ENCODE peak calls at places on chromosomes 7 and 10, in eight cellular contexts. S, B, J, C, G, L, M and Q are unnamed samples.
A peak's percentile ranks its signal among the peaks of the same experiment; 100 is the strongest.

GRCh38 chr7:121501566-121501965 is 105.5 kb upstream of the FAM3C start:
- DNase-seq in S (no peak), B (no peak), J (no peak), C (no peak), G (no peak), L (no peak), M (no peak), Q (no peak)

GRCh38 chr10:46544989-46545791 is 11.3 kb downstream of the GPRIN2 start:
- DNase-seq in S (peak; percentile 24), B (peak; percentile 77), J (no peak), C (peak; percentile 4), G (peak; percentile 74), L (no peak), M (peak; percentile 47), Q (peak; percentile 12)

GRCh38 chr10:58963723-58964124 is 212.7 kb upstream of the PHYHIPL start:
- DNase-seq in S (no peak), B (no peak), J (no peak), C (no peak), G (no peak), L (no peak), M (no peak), Q (no peak)

GRCh38 chr7:77537136-77537594 is at the start of gene PTPN12:
- DNase-seq in S (no peak), B (peak; percentile 88), J (no peak), C (no peak), G (no peak), L (peak; percentile 84), M (no peak), Q (peak; percentile 66)

GRCh38 chr10:98611432-98611831 is 164.7 kb upstream of the HPS1 start:
- DNase-seq in S (no peak), B (no peak), J (no peak), C (no peak), G (no peak), L (no peak), M (no peak), Q (no peak)

GRCh38 chr10:117145019-117145418 is 6.9 kb upstream of the VAX1 start:
- DNase-seq in S (no peak), B (no peak), J (no peak), C (no peak), G (no peak), L (no peak), M (no peak), Q (no peak)

GRCh38 chr7:129825005-129825553 is 127.7 kb downstream of the UBE2H start:
- DNase-seq in S (peak; percentile 77), B (peak; percentile 84), J (no peak), C (peak; percentile 60), G (peak; percentile 92), L (peak; percentile 69), M (peak; percentile 63), Q (peak; percentile 72)

GRCh38 chr7:143279186-143280098 is 5.3 kb upstream of the TMEM139 start:
- DNase-seq in S (no peak), B (no peak), J (peak; percentile 68), C (no peak), G (peak; percentile 49), L (no peak), M (no peak), Q (no peak)

GRCh38 chr7:55147736-55148135 is 128.9 kb downstream of the EGFR start:
- DNase-seq in S (no peak), B (no peak), J (no peak), C (no peak), G (no peak), L (no peak), M (no peak), Q (no peak)

DNA sequence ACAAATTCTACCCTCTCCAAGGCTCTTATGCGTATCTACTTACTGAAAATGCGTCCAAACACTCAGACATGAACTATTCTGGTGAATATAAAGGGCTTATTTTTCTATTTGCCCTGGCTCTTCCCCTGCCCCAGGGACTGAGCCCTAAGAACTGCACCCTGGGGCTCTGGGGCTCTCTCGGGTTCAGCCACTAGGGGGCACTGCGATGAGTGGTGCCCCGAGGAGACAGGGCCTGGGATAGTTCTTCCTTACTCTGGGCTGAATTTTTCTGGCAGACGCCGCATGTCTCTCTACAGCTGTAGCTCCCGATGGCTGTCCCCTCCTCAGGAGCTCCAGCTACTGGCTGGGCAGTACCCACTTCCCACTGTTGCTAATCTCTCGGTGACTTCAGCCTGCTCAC is 30.8 kb upstream of the GSDME start:
- DNase-seq in S (no peak), B (no peak), J (no peak), C (no peak), G (no peak), L (no peak), M (no peak), Q (no peak)
- TF ChIP-seq CTCF in S (no peak), B (peak; percentile 8), J (no peak), C (peak; percentile 40), G (peak; percentile 73), L (peak; percentile 35), M (no peak), Q (no peak)

GRCh38 chr7:101138149-101138870 is 11.4 kb downstream of the SERPINE1 start:
- DNase-seq in S (peak; percentile 81), B (peak; percentile 86), J (peak; percentile 98), C (peak; percentile 88), G (peak; percentile 89), L (peak; percentile 62), M (peak; percentile 94), Q (peak; percentile 57)
- H3K4me3 ChIP-seq in S (no peak overlapping the region), B (no peak overlapping the region), J (no peak overlapping the region), C (peak overlapping the region; percentile 28), G (peak overlapping the region; percentile 11), L (no peak overlapping the region), M (no peak overlapping the region), Q (no peak overlapping the region)

GRCh38 chr7:109154748-109155147 is 585.1 kb downstream of the DNAJB9 start:
- DNase-seq in S (no peak), B (no peak), J (no peak), C (no peak), G (no peak), L (no peak), M (no peak), Q (no peak)
- H3K36me3 ChIP-seq in S (no peaks in the 10 kb centered on the region), B (no peaks in the 10 kb centered on the region), J (no peaks in the 10 kb centered on the region), C (no peaks in the 10 kb centered on the region), G (no peaks in the 10 kb centered on the region), L (no peaks in the 10 kb centered on the region), M (no peaks in the 10 kb centered on the region), Q (no peaks in the 10 kb centered on the region)

DNA sequence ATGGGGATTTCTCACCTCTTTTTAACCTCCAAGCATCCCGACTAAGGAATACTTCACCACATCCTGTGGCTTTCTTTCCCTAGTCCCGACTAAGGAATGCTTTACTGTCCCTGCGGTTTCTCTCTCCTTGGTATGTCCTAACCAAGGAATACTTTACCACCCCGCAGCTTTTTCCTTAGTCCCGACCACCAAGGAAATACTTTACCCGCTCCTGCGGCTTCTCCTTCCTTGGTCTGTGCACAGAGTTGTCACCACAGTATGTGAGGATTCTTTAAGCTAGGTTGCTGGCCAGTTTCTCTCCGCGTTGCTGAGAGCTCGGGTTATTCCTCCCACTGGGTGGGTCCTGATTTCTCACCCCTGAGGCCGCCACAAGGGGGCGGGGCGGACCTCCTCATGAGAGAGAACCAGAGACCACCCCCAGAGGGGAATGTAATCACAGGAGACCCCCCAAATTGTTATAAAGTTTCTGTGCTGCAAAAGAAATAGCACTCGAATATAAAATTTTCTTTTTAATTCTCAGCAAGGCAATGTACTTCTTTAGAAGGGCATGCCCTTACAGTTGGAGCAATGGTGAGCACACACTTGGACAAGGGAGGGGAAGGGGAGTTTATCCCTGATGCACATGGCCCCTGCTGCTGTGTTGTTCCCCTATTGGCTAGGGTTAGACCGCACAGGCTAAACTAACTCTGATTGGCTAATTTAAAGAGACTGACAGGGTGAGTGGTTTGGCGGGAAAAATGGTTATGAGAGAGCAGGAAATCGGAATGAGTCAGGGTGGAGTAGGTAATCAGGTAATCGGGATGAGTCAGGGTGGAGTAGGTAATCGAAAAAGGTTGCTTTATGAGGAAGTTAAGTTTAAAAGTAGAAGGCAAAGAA is 12.8 kb downstream of the SUGCT start:
- DNase-seq in S (no peak), B (no peak), J (no peak), C (no peak), G (no peak), L (no peak), M (no peak), Q (no peak)
- TF ChIP-seq CTCF in S (no peak), B (no peak), J (no peak), C (no peak), G (no peak), L (no peak), M (no peak), Q (no peak)

GRCh38 chr7:192035-192649 is at the start of gene FAM20C:
- DNase-seq in S (peak; percentile 79), B (peak; percentile 90), J (peak; percentile 79), C (peak; percentile 90), G (peak; percentile 83), L (peak; percentile 94), M (peak; percentile 87), Q (peak; percentile 82)
- H3K4me3 ChIP-seq in S (peak within 1 kb of the TSS; percentile 71), B (peak within 1 kb of the TSS; percentile 82), J (peak within 1 kb of the TSS; percentile 78), C (peak within 1 kb of the TSS; percentile 84), G (peak within 1 kb of the TSS; percentile 59), L (peak within 1 kb of the TSS; percentile 66), M (peak within 1 kb of the TSS; percentile 41), Q (peak within 1 kb of the TSS; percentile 74)

GRCh38 chr7:134452991-134453473 is 5.9 kb downstream of the AKR1B1 start:
- DNase-seq in S (no peak), B (no peak), J (no peak), C (no peak), G (no peak), L (no peak), M (no peak), Q (no peak)

GRCh38 chr7:134453526-134453925 is 5.4 kb downstream of the AKR1B1 start:
- DNase-seq in S (no peak), B (no peak), J (no peak), C (no peak), G (no peak), L (no peak), M (no peak), Q (no peak)

GRCh38 chr7:134451656-134452055 is 7.2 kb downstream of the AKR1B1 start:
- DNase-seq in S (no peak), B (no peak), J (no peak), C (no peak), G (no peak), L (peak; percentile 57), M (no peak), Q (no peak)

GRCh38 chr7:134452419-134452827 is 6.5 kb downstream of the AKR1B1 start:
- DNase-seq in S (no peak), B (no peak), J (no peak), C (no peak), G (no peak), L (no peak), M (no peak), Q (no peak)

DNA sequence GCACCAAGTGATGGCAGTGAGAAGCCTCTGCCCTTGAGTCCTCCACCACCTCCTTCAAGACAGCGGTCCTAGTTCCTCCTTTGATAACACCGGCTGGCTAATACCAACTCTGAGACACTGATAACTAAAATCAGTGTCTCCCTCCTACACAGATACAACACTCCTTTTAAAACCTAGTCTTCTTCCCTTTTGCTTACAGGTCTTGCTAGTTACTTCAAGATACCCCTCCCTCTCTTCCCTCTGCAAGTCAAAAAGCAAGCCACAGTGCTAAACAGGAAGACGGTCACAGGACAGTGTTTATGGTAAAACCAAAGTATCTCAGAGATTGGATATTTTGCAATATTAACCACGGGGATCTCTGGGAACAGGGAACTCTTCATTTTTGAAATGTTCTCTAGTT is 4.6 kb downstream of the AKR1B1 start:
- DNase-seq in S (no peak), B (no peak), J (peak; percentile 64), C (no peak), G (no peak), L (no peak), M (no peak), Q (no peak)
- H3K36me3 ChIP-seq in S (no peaks in the 10 kb centered on the region), B (peaks cover 15% of the 10 kb centered on the region), J (peaks cover 18% of the 10 kb centered on the region), C (peaks cover 41% of the 10 kb centered on the region), G (peaks cover 86% of the 10 kb centered on the region), L (no peaks in the 10 kb centered on the region), M (peaks cover 12% of the 10 kb centered on the region), Q (no peaks in the 10 kb centered on the region)